ENCODE peak calls at places on chromosome 10, in four cellular contexts. U is ascending aorta, C is psoas muscle, G is A549. P is an unnamed sample.

GRCh38 chr10:97013568-97013967 is 172.2 kb downstream of the SLIT1 start:
- DNase-seq in U (no peak), C (no peak), G (no peak), P (no peak)

GRCh38 chr10:47360419-47361040 is 12.4 kb downstream of the RBP3 start:
- DNase-seq in U (no peak), C (no peak), G (no peak), P (no peak)

GRCh38 chr10:24176658-24177057 is 32.3 kb upstream of the KIAA1217 start:
- DNase-seq in U (no peak), C (no peak), G (no peak), P (no peak)

GRCh38 chr10:58651040-58651439 is 138.4 kb downstream of the BICC1 start:
- DNase-seq in U (no peak), C (no peak), G (no peak), P (no peak)

GRCh38 chr10:72013202-72013945 is 49.2 kb downstream of the CHST3 start:
- DNase-seq in U (no peak), C (peak; percentile 44), G (no peak), P (no peak)

GRCh38 chr10:114386446-114386845 is 17.9 kb downstream of the AFAP1L2 start:
- DNase-seq in U (no peak), C (no peak), G (peak; percentile 26), P (no peak)

GRCh38 chr10:98312349-98312748 is 44.4 kb upstream of the LOXL4 start:
- DNase-seq in U (no peak), C (no peak), G (no peak), P (no peak)

GRCh38 chr10:49585387-49585786 is 24.7 kb upstream of the SLC18A3 start:
- DNase-seq in U (no peak), C (no peak), G (no peak), P (no peak)

GRCh38 chr10:28737096-28737495 is 59.8 kb downstream of the BAMBI start:
- DNase-seq in U (no peak), C (no peak), G (no peak), P (no peak)

DNA sequence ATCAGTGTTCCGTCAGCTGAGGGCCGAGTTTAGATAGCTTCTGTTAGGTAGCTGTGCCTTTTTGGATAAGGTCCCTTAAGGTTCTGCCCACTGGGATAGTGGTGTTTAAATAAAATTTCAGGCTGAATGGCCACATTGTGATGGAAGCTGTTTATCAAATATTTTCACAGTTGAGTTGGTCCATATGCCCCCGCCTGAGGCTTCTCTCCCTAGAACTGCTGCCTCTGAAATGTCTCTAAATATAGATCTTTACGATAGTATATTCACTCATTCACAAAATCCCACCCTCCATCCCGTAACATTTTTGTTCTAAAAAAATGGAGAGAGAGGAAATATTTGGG is 105.6 kb upstream of the BTBD16 start:
- DNase-seq in U (no peak), C (no peak), G (no peak), P (no peak)
- TF ChIP-seq CTCF in U (no peak), C (no peak), G (no peak), P (no peak)

GRCh38 chr10:18406136-18406535 is 245.3 kb downstream of the NSUN6 start:
- DNase-seq in U (no peak), C (no peak), G (no peak), P (no peak)
- TF ChIP-seq CTCF in U (no peak), C (no peak), G (no peak), P (no peak)

GRCh38 chr10:131908151-131908550 is 7.3 kb downstream of the PPP2R2D start:
- DNase-seq in U (no peak), C (no peak), G (no peak), P (no peak)
- TF ChIP-seq CTCF in U (no peak), C (no peak), G (no peak), P (no peak)

GRCh38 chr10:79072994-79073654 is 4.4 kb downstream of the ZMIZ1 start:
- DNase-seq in U (no peak), C (no peak), G (no peak), P (no peak)
- TF ChIP-seq CTCF in U (no peak), C (no peak), G (no peak), P (peak; percentile 15)

GRCh38 chr10:117165557-117166419 is 27.7 kb upstream of the VAX1 start:
- DNase-seq in U (no peak), C (peak; percentile 30), G (peak; percentile 71), P (no peak)
- TF ChIP-seq CTCF in U (peak; percentile 13), C (peak; percentile 35), G (peak; percentile 73), P (peak; percentile 81)

GRCh38 chr10:130394832-130395231 is 258.6 kb downstream of the GLRX3 start:
- DNase-seq in U (no peak), C (no peak), G (no peak), P (no peak)
- TF ChIP-seq CTCF in U (no peak), C (no peak), G (no peak), P (no peak)

DNA sequence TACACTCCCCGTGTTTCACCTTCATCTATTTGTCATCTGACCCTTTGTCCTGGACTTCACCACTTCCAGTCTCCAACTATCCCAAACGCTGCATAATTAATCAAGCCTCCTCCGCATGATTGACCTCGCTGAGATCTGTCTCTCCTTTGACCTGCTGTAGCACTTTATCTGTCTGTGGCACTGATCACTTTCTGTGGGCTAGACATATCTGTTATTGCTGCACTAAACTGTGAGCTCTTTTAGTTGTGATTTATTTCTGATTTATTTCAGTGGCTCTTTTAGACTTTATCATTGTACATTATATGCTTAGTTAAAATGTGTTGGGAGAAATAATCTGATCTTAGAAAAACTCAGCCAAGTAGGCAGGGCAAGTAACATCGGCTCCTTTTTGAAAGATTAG is 91.9 kb upstream of the GATA3 start:
- DNase-seq in U (no peak), C (no peak), G (no peak), P (no peak)
- TF ChIP-seq CTCF in U (no peak), C (no peak), G (no peak), P (no peak)

P was measured in kidney epithelial cell.